ENCODE peak calls at places on chromosomes 12 and 14, in six cellular contexts. One of them, this sample, is unnamed.

GRCh38 chr14:66322564-66322963 is 163.6 kb upstream of the CCDC196 start:
- DNase-seq in GM06990: no peak
- DNase-seq in psoas muscle: no peak
- DNase-seq in brain microvascular endothelial cell: no peak
- DNase-seq in lower leg skin: no peak
- DNase-seq in Calu3: no peak
- DNase-seq in this sample: no peak

GRCh38 chr14:103103461-103104388 is 9.2 kb downstream of the EXOC3L4 start:
- DNase-seq in GM06990: no peak
- DNase-seq in psoas muscle: peak
- DNase-seq in brain microvascular endothelial cell: no peak
- DNase-seq in lower leg skin: no peak
- DNase-seq in Calu3: peak
- DNase-seq in this sample: peak

GRCh38 chr14:68779761-68780323 is 13.0 kb downstream of the ZFP36L1 start:
- DNase-seq in GM06990: no peak
- DNase-seq in psoas muscle: no peak
- DNase-seq in brain microvascular endothelial cell: peak
- DNase-seq in lower leg skin: no peak
- DNase-seq in Calu3: no peak
- DNase-seq in this sample: no peak

GRCh38 chr14:66514206-66514605 is 6.3 kb downstream of the GPHN start:
- DNase-seq in GM06990: no peak
- DNase-seq in psoas muscle: no peak
- DNase-seq in brain microvascular endothelial cell: no peak
- DNase-seq in lower leg skin: no peak
- DNase-seq in Calu3: no peak
- DNase-seq in this sample: no peak

GRCh38 chr14:64569108-64570045 is 19.6 kb downstream of the PPP1R36 start:
- DNase-seq in GM06990: no peak
- DNase-seq in psoas muscle: peak
- DNase-seq in brain microvascular endothelial cell: peak
- DNase-seq in lower leg skin: peak
- DNase-seq in Calu3: no peak
- DNase-seq in this sample: no peak

GRCh38 chr14:73879027-73879426 is 7.6 kb upstream of the ZNF410 start:
- DNase-seq in GM06990: no peak
- DNase-seq in psoas muscle: no peak
- DNase-seq in brain microvascular endothelial cell: no peak
- DNase-seq in lower leg skin: no peak
- DNase-seq in Calu3: no peak
- DNase-seq in this sample: no peak

GRCh38 chr12:3336606-3337311 is 154.2 kb upstream of the PRMT8 start:
- DNase-seq in GM06990: no peak
- DNase-seq in psoas muscle: no peak
- DNase-seq in brain microvascular endothelial cell: no peak
- DNase-seq in lower leg skin: no peak
- DNase-seq in Calu3: no peak
- DNase-seq in this sample: no peak

GRCh38 chr14:78970677-78971076 is 800.5 kb downstream of the NRXN3 start:
- DNase-seq in GM06990: no peak
- DNase-seq in psoas muscle: no peak
- DNase-seq in brain microvascular endothelial cell: peak
- DNase-seq in lower leg skin: no peak
- DNase-seq in Calu3: no peak
- DNase-seq in this sample: no peak

GRCh38 chr14:94036328-94037167 is 10.4 kb downstream of the OTUB2 start:
- DNase-seq in GM06990: no peak
- DNase-seq in psoas muscle: peak
- DNase-seq in brain microvascular endothelial cell: peak
- DNase-seq in lower leg skin: peak
- DNase-seq in Calu3: peak
- DNase-seq in this sample: peak

GRCh38 chr14:90439874-90440442 is 43.1 kb downstream of the CALM1 start:
- DNase-seq in GM06990: no peak
- DNase-seq in psoas muscle: no peak
- DNase-seq in brain microvascular endothelial cell: no peak
- DNase-seq in lower leg skin: no peak
- DNase-seq in Calu3: no peak
- DNase-seq in this sample: no peak

GRCh38 chr14:30214456-30215090 is 286.9 kb upstream of the PRKD1 start:
- DNase-seq in GM06990: no peak
- DNase-seq in psoas muscle: no peak
- DNase-seq in brain microvascular endothelial cell: peak
- DNase-seq in lower leg skin: no peak
- DNase-seq in Calu3: peak
- DNase-seq in this sample: peak

GRCh38 chr12:67543371-67543770 is 105.2 kb upstream of the DYRK2 start:
- DNase-seq in GM06990: no peak
- DNase-seq in psoas muscle: no peak
- DNase-seq in brain microvascular endothelial cell: no peak
- DNase-seq in lower leg skin: no peak
- DNase-seq in Calu3: no peak
- DNase-seq in this sample: no peak

GRCh38 chr12:21456291-21456780 is 18.9 kb downstream of the PYROXD1 start:
- DNase-seq in GM06990: no peak
- DNase-seq in psoas muscle: no peak
- DNase-seq in brain microvascular endothelial cell: no peak
- DNase-seq in lower leg skin: no peak
- DNase-seq in Calu3: no peak
- DNase-seq in this sample: no peak

GRCh38 chr14:24335461-24336146 is 733 bp upstream of the ADCY4 start:
- DNase-seq in GM06990: no peak
- DNase-seq in psoas muscle: no peak
- DNase-seq in brain microvascular endothelial cell: no peak
- DNase-seq in lower leg skin: no peak
- DNase-seq in Calu3: no peak
- DNase-seq in this sample: no peak

GRCh38 chr14:104664107-104664506 is 25.3 kb upstream of the INF2 start:
- DNase-seq in GM06990: no peak
- DNase-seq in psoas muscle: no peak
- DNase-seq in brain microvascular endothelial cell: no peak
- DNase-seq in lower leg skin: no peak
- DNase-seq in Calu3: no peak
- DNase-seq in this sample: no peak

GRCh38 chr12:66288121-66288520 is 14.2 kb upstream of the HELB start:
- DNase-seq in GM06990: no peak
- DNase-seq in psoas muscle: no peak
- DNase-seq in brain microvascular endothelial cell: no peak
- DNase-seq in lower leg skin: no peak
- DNase-seq in Calu3: no peak
- DNase-seq in this sample: no peak

GRCh38 chr12:52167578-52167977 is 24.2 kb downstream of the KRT80 start:
- DNase-seq in GM06990: no peak
- DNase-seq in psoas muscle: no peak
- DNase-seq in brain microvascular endothelial cell: no peak
- DNase-seq in lower leg skin: no peak
- DNase-seq in Calu3: no peak
- DNase-seq in this sample: no peak

GRCh38 chr12:40942326-40942725 is 245.8 kb upstream of the PDZRN4 start:
- DNase-seq in GM06990: no peak
- DNase-seq in psoas muscle: no peak
- DNase-seq in brain microvascular endothelial cell: peak
- DNase-seq in lower leg skin: no peak
- DNase-seq in Calu3: no peak
- DNase-seq in this sample: no peak

GRCh38 chr14:105894125-105894977 is 368.0 kb downstream of the TMEM121 start:
- DNase-seq in GM06990: no peak
- DNase-seq in psoas muscle: peak
- DNase-seq in brain microvascular endothelial cell: no peak
- DNase-seq in lower leg skin: no peak
- DNase-seq in Calu3: no peak
- DNase-seq in this sample: peak

GRCh38 chr14:89564291-89564957 is 147.4 kb upstream of the FOXN3 start:
- DNase-seq in GM06990: no peak
- DNase-seq in psoas muscle: no peak
- DNase-seq in brain microvascular endothelial cell: no peak
- DNase-seq in lower leg skin: no peak
- DNase-seq in Calu3: no peak
- DNase-seq in this sample: no peak

GRCh38 chr12:52401526-52401925 is 4.6 kb downstream of the KRT82 start:
- DNase-seq in GM06990: no peak
- DNase-seq in psoas muscle: no peak
- DNase-seq in brain microvascular endothelial cell: no peak
- DNase-seq in lower leg skin: no peak
- DNase-seq in Calu3: no peak
- DNase-seq in this sample: no peak

GRCh38 chr12:113292091-113292490 is 42.8 kb downstream of the SLC8B1 start:
- DNase-seq in GM06990: no peak
- DNase-seq in psoas muscle: no peak
- DNase-seq in brain microvascular endothelial cell: no peak
- DNase-seq in lower leg skin: no peak
- DNase-seq in Calu3: no peak
- DNase-seq in this sample: no peak

GRCh38 chr14:22326001-22326400 is 263.0 kb downstream of the DAD1 start:
- DNase-seq in GM06990: no peak
- DNase-seq in psoas muscle: no peak
- DNase-seq in brain microvascular endothelial cell: no peak
- DNase-seq in lower leg skin: no peak
- DNase-seq in Calu3: no peak
- DNase-seq in this sample: no peak

GRCh38 chr12:68089101-68089500 is 70.4 kb downstream of the IFNG start:
- DNase-seq in GM06990: no peak
- DNase-seq in psoas muscle: no peak
- DNase-seq in brain microvascular endothelial cell: no peak
- DNase-seq in lower leg skin: no peak
- DNase-seq in Calu3: no peak
- DNase-seq in this sample: no peak

GRCh38 chr14:105430535-105430934 is 10.9 kb downstream of the MTA1 start:
- DNase-seq in GM06990: no peak
- DNase-seq in psoas muscle: no peak
- DNase-seq in brain microvascular endothelial cell: peak
- DNase-seq in lower leg skin: no peak
- DNase-seq in Calu3: peak
- DNase-seq in this sample: no peak

GRCh38 chr14:79118291-79118690 is 948.1 kb downstream of the NRXN3 start:
- DNase-seq in GM06990: no peak
- DNase-seq in psoas muscle: no peak
- DNase-seq in brain microvascular endothelial cell: no peak
- DNase-seq in lower leg skin: no peak
- DNase-seq in Calu3: no peak
- DNase-seq in this sample: no peak

GRCh38 chr12:25266522-25266921 is 15.8 kb upstream of the KRAS start:
- DNase-seq in GM06990: no peak
- DNase-seq in psoas muscle: no peak
- DNase-seq in brain microvascular endothelial cell: no peak
- DNase-seq in lower leg skin: no peak
- DNase-seq in Calu3: no peak
- DNase-seq in this sample: no peak

GRCh38 chr12:25272937-25273526 is 22.3 kb upstream of the KRAS start:
- DNase-seq in GM06990: no peak
- DNase-seq in psoas muscle: no peak
- DNase-seq in brain microvascular endothelial cell: no peak
- DNase-seq in lower leg skin: no peak
- DNase-seq in Calu3: no peak
- DNase-seq in this sample: no peak

GRCh38 chr12:25276199-25276937 is 25.6 kb upstream of the KRAS start:
- DNase-seq in GM06990: no peak
- DNase-seq in psoas muscle: no peak
- DNase-seq in brain microvascular endothelial cell: peak
- DNase-seq in lower leg skin: no peak
- DNase-seq in Calu3: peak
- DNase-seq in this sample: peak

GRCh38 chr12:25269701-25270100 is 19.0 kb upstream of the KRAS start:
- DNase-seq in GM06990: no peak
- DNase-seq in psoas muscle: no peak
- DNase-seq in brain microvascular endothelial cell: no peak
- DNase-seq in lower leg skin: no peak
- DNase-seq in Calu3: no peak
- DNase-seq in this sample: no peak

GRCh38 chr12:25271486-25272098 is 20.9 kb upstream of the KRAS start:
- DNase-seq in GM06990: no peak
- DNase-seq in psoas muscle: no peak
- DNase-seq in brain microvascular endothelial cell: no peak
- DNase-seq in lower leg skin: no peak
- DNase-seq in Calu3: no peak
- DNase-seq in this sample: no peak
- TF ChIP-seq CTCF in GM06990: no peak
- TF ChIP-seq CTCF in psoas muscle: no peak
- TF ChIP-seq CTCF in brain microvascular endothelial cell: no peak
- TF ChIP-seq CTCF in lower leg skin: no peak
- TF ChIP-seq CTCF in Calu3: no peak
- TF ChIP-seq CTCF in this sample: no peak

GRCh38 chr12:10453144-10453543 is at the start of gene KLRC1:
- DNase-seq in GM06990: no peak
- DNase-seq in psoas muscle: no peak
- DNase-seq in brain microvascular endothelial cell: no peak
- DNase-seq in lower leg skin: no peak
- DNase-seq in Calu3: no peak
- DNase-seq in this sample: no peak

GRCh38 chr12:10455766-10456165 is 2.6 kb upstream of the KLRC1 start:
- DNase-seq in GM06990: no peak
- DNase-seq in psoas muscle: no peak
- DNase-seq in brain microvascular endothelial cell: no peak
- DNase-seq in lower leg skin: no peak
- DNase-seq in Calu3: no peak
- DNase-seq in this sample: no peak

GRCh38 chr12:10454531-10454930 is 1.4 kb upstream of the KLRC1 start:
- DNase-seq in GM06990: no peak
- DNase-seq in psoas muscle: no peak
- DNase-seq in brain microvascular endothelial cell: no peak
- DNase-seq in lower leg skin: no peak
- DNase-seq in Calu3: no peak
- DNase-seq in this sample: no peak

DNA sequence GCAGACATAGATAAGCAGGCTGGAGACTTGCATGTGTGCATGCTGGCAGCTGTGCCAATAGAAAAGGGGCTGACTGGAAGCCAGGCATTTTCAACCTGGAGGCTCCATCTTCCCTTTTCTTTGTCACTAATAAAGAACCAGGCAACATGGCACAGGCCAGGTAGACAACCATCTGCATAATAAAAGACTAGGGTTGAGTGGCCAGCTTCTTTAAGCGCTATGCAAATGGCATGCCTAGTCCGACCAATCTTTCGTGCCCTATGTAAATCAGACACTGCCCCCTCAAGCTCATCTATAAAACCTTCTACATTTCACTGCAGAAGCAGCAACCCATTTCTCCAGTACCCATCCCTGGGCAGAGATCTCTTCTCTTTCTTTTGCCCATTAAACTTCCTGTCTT is 4.6 kb upstream of the KLRC1 start:
- DNase-seq in GM06990: no peak
- DNase-seq in psoas muscle: no peak
- DNase-seq in brain microvascular endothelial cell: no peak
- DNase-seq in lower leg skin: no peak
- DNase-seq in Calu3: no peak
- DNase-seq in this sample: no peak
- TF ChIP-seq CTCF in GM06990: no peak
- TF ChIP-seq CTCF in psoas muscle: no peak
- TF ChIP-seq CTCF in brain microvascular endothelial cell: no peak
- TF ChIP-seq CTCF in lower leg skin: no peak
- TF ChIP-seq CTCF in Calu3: no peak
- TF ChIP-seq CTCF in this sample: no peak

GRCh38 chr14:92481386-92481785 is 32.2 kb upstream of the RIN3 start:
- DNase-seq in GM06990: no peak
- DNase-seq in psoas muscle: no peak
- DNase-seq in brain microvascular endothelial cell: peak
- DNase-seq in lower leg skin: no peak
- DNase-seq in Calu3: no peak
- DNase-seq in this sample: no peak
- TF ChIP-seq CTCF in GM06990: peak
- TF ChIP-seq CTCF in psoas muscle: no peak
- TF ChIP-seq CTCF in brain microvascular endothelial cell: peak
- TF ChIP-seq CTCF in lower leg skin: no peak
- TF ChIP-seq CTCF in Calu3: no peak
- TF ChIP-seq CTCF in this sample: no peak

GRCh38 chr12:132347471-132347855 is 18.1 kb upstream of the GALNT9 start:
- DNase-seq in GM06990: no peak
- DNase-seq in psoas muscle: no peak
- DNase-seq in brain microvascular endothelial cell: no peak
- DNase-seq in lower leg skin: no peak
- DNase-seq in Calu3: no peak
- DNase-seq in this sample: no peak
- TF ChIP-seq CTCF in GM06990: no peak
- TF ChIP-seq CTCF in psoas muscle: no peak
- TF ChIP-seq CTCF in brain microvascular endothelial cell: no peak
- TF ChIP-seq CTCF in lower leg skin: no peak
- TF ChIP-seq CTCF in Calu3: no peak
- TF ChIP-seq CTCF in this sample: no peak

This sample was measured in BE2C.